ENCODE peak calls at places on chromosome 10, in four cellular contexts. V is NCI-H1417, Q is mammary epithelial cell, W is T-helper 2 cell. K is an unnamed sample.

GRCh38 chr10:80122746-80123145 is 9.8 kb upstream of the PLAC9 start:
- DNase-seq in W (no peak), Q (no peak), V (no peak), K (no peak)

GRCh38 chr10:24793648-24794379 is 70.1 kb upstream of the ARHGAP21 start:
- DNase-seq in Q (no peak), V (no peak), W (no peak), K (peak; percentile 24)

GRCh38 chr10:63437334-63437949 is 28.3 kb downstream of the JMJD1C start:
- DNase-seq in W (no peak), V (no peak), Q (peak; percentile 48), K (no peak)

GRCh38 chr10:119205926-119206602 is 1.3 kb upstream of the GRK5 start:
- DNase-seq in Q (peak; percentile 30), W (peak; percentile 13), V (peak; percentile 28), K (no peak)

GRCh38 chr10:118920206-118920605 is 109.3 kb upstream of the NANOS1 start:
- DNase-seq in Q (no peak), V (no peak), W (no peak), K (no peak)

GRCh38 chr10:119020627-119020946 is 8.9 kb upstream of the NANOS1 start:
- DNase-seq in W (peak; percentile 13), Q (peak; percentile 55), V (no peak), K (peak; percentile 24)

GRCh38 chr10:93993782-93994668 is at the start of gene PLCE1:
- DNase-seq in V (peak; percentile 74), W (no peak), Q (peak; percentile 5), K (peak; percentile 15)

GRCh38 chr10:5890519-5890878 is 456 bp downstream of the FBH1 start:
- DNase-seq in W (no peak), Q (peak; percentile 25), V (no peak), K (peak; percentile 6)

GRCh38 chr10:37289833-37290464 is 164.6 kb downstream of the ANKRD30A start:
- DNase-seq in W (no peak), V (no peak), Q (peak; percentile 53), K (no peak)

GRCh38 chr10:129958118-129958685 is 5.9 kb downstream of the EBF3 start:
- DNase-seq in W (no peak), V (peak; percentile 53), Q (no peak), K (no peak)

GRCh38 chr10:5840314-5841307 is 27.4 kb upstream of the GDI2 start:
- DNase-seq in W (no peak), V (no peak), Q (no peak), K (peak; percentile 25)

GRCh38 chr10:71219918-71220688 is 7.7 kb downstream of the UNC5B start:
- DNase-seq in W (no peak), Q (no peak), V (no peak), K (no peak)

GRCh38 chr10:133388973-133389818 is 4.8 kb upstream of the MTG1 start:
- DNase-seq in V (no peak), W (peak; percentile 15), Q (no peak), K (no peak)

GRCh38 chr10:65341323-65341922 is 1584.4 kb upstream of the LRRTM3 start:
- DNase-seq in V (no peak), Q (peak; percentile 80), W (no peak), K (peak; percentile 67)

GRCh38 chr10:60089095-60089494 is 182.7 kb upstream of the CCDC6 start:
- DNase-seq in W (no peak), Q (no peak), V (no peak), K (peak; percentile 37)

GRCh38 chr10:71045188-71045841 is 156.9 kb upstream of the PCBD1 start:
- DNase-seq in Q (no peak), W (no peak), V (peak; percentile 61), K (no peak)

GRCh38 chr10:64537931-64538330 is 1016.7 kb downstream of the REEP3 start:
- DNase-seq in Q (no peak), V (no peak), W (no peak), K (no peak)

K was measured in fibroblast of lung.